ENCODE peak calls at places on chromosomes 16 and 17, in nine cellular contexts. X, K, N, U, V, Q, D, G and Y are unnamed samples.

GRCh38 chr16:59971264-59971663 is 1237.1 kb upstream of the GOT2 start:
- DNase-seq in N (no peak), Q (no peak), V (no peak), G (no peak), D (no peak), U (no peak), K (no peak), X (no peak), Y (no peak)

GRCh38 chr16:72997141-72997542 is 50.8 kb downstream of the ZFHX3 start:
- DNase-seq in X (no peak), Q (no peak), K (no peak), G (no peak), U (no peak), N (no peak), V (peak; percentile 61), D (no peak), Y (no peak)

GRCh38 chr16:89013692-89014455 is 36.9 kb upstream of the CBFA2T3 start:
- DNase-seq in V (no peak), K (no peak), U (no peak), Q (no peak), X (no peak), D (no peak), N (no peak), G (no peak), Y (no peak)

GRCh38 chr17:8285270-8286181 is 2.9 kb upstream of the RANGRF start:
- DNase-seq in K (no peak), X (no peak), G (no peak), N (no peak), Q (no peak), D (peak; percentile 25), U (no peak), V (no peak), Y (no peak)

GRCh38 chr17:8187517-8188407 is 2.2 kb downstream of the BORCS6 start:
- DNase-seq in V (peak; percentile 100), U (peak; percentile 79), G (peak; percentile 96), D (peak; percentile 93), X (peak; percentile 98), K (peak; percentile 82), Q (peak; percentile 93), N (peak; percentile 75), Y (peak; percentile 86)

GRCh38 chr16:10827691-10828341 is 9.2 kb upstream of the TVP23A start:
- DNase-seq in K (no peak), V (peak; percentile 56), U (no peak), Q (no peak), G (peak; percentile 81), X (no peak), D (no peak), N (no peak), Y (no peak)

GRCh38 chr16:51815527-51815926 is 664.5 kb upstream of the SALL1 start:
- DNase-seq in G (no peak), V (no peak), U (no peak), X (no peak), K (no peak), D (no peak), N (peak; percentile 14), Q (no peak), Y (no peak)

GRCh38 chr17:79813826-79814623 is 17.1 kb upstream of the CBX8 start:
- DNase-seq in D (no peak), X (no peak), N (no peak), G (no peak), Q (no peak), V (no peak), K (no peak), U (no peak), Y (no peak)

GRCh38 chr17:36534117-36534880 is at the start of gene MYO19:
- DNase-seq in K (peak; percentile 54), X (peak; percentile 72), V (peak; percentile 59), D (peak; percentile 66), U (no peak), G (peak; percentile 72), Q (peak; percentile 89), N (peak; percentile 51), Y (peak; percentile 71)

GRCh38 chr17:42553866-42554249 is 1.1 kb downstream of the HSD17B1 start:
- DNase-seq in K (no peak), G (no peak), X (no peak), D (no peak), N (no peak), Q (peak; percentile 26), U (no peak), V (no peak), Y (no peak)

GRCh38 chr17:29645516-29646051 is 22.9 kb upstream of the CORO6 start:
- DNase-seq in D (no peak), Q (no peak), N (no peak), G (no peak), K (no peak), V (peak; percentile 92), X (no peak), U (no peak), Y (no peak)

GRCh38 chr16:89815639-89816348 is 653 bp downstream of the FANCA start:
- DNase-seq in Q (no peak), X (no peak), K (no peak), N (no peak), G (no peak), D (peak; percentile 54), U (no peak), V (no peak), Y (no peak)

GRCh38 chr16:12318661-12319463 is 342.3 kb downstream of the SNX29 start:
- DNase-seq in X (no peak), G (peak; percentile 15), K (no peak), N (no peak), D (no peak), Q (no peak), U (no peak), V (no peak), Y (no peak)

GRCh38 chr17:2275722-2276121 is 27.9 kb downstream of the SMG6 start:
- DNase-seq in V (no peak), U (no peak), Q (no peak), X (no peak), D (no peak), K (no peak), N (no peak), G (no peak), Y (no peak)

GRCh38 chr16:66512589-66513404 is 37.1 kb downstream of the TK2 start:
- DNase-seq in G (peak; percentile 58), X (no peak), N (no peak), Q (no peak), D (no peak), U (no peak), K (no peak), V (peak; percentile 79), Y (no peak)

GRCh38 chr16:49712567-49712966 is 143.3 kb downstream of the ZNF423 start:
- DNase-seq in G (no peak), Q (no peak), D (no peak), X (no peak), V (no peak), U (no peak), K (no peak), N (no peak), Y (no peak)

GRCh38 chr16:85372627-85373372 is 240.3 kb upstream of the GSE1 start:
- DNase-seq in V (peak; percentile 60), D (no peak), G (peak; percentile 84), U (no peak), N (no peak), Q (no peak), K (no peak), X (no peak), Y (no peak)

GRCh38 chr16:87057291-87057881 is 259.8 kb downstream of the C16orf95 start:
- DNase-seq in Q (no peak), U (no peak), V (peak; percentile 35), G (no peak), D (no peak), N (no peak), K (no peak), X (no peak), Y (no peak)

GRCh38 chr17:30526401-30526800 is 49.2 kb downstream of the GOSR1 start:
- DNase-seq in D (no peak), V (no peak), G (no peak), Q (no peak), K (no peak), X (no peak), N (no peak), U (no peak), Y (no peak)

GRCh38 chr16:50215680-50216079 is 50.7 kb upstream of the ADCY7 start:
- DNase-seq in V (no peak), X (no peak), D (no peak), G (no peak), Q (no peak), N (no peak), K (no peak), U (no peak), Y (no peak)

GRCh38 chr16:79658301-79659001 is 57.9 kb upstream of the MAF start:
- DNase-seq in G (peak; percentile 89), V (peak; percentile 83), X (no peak), U (no peak), D (no peak), Q (no peak), N (no peak), K (no peak), Y (no peak)

GRCh38 chr17:27430882-27431491 is 25.3 kb upstream of the KSR1 start:
- DNase-seq in V (peak; percentile 53), G (peak; percentile 64), K (no peak), U (no peak), N (peak; percentile 14), Q (no peak), D (peak; percentile 11), X (peak; percentile 15), Y (peak; percentile 13)

GRCh38 chr16:85556456-85557082 is 56.6 kb upstream of the GSE1 start:
- DNase-seq in U (no peak), N (peak; percentile 45), V (no peak), D (peak; percentile 69), K (no peak), X (no peak), Q (peak; percentile 63), G (peak; percentile 63), Y (no peak)

GRCh38 chr17:8557176-8557806 is 73.2 kb downstream of the MYH10 start:
- DNase-seq in X (no peak), D (no peak), N (no peak), U (no peak), G (no peak), K (no peak), V (peak; percentile 38), Q (no peak), Y (no peak)

GRCh38 chr17:77666480-77666879 is 292.0 kb upstream of the TNRC6C start:
- DNase-seq in D (no peak), N (no peak), Q (no peak), G (no peak), X (no peak), K (no peak), V (no peak), U (no peak), Y (no peak)

GRCh38 chr16:63789603-63790002 is 1332.3 kb downstream of the CDH11 start:
- DNase-seq in Q (no peak), G (no peak), V (peak; percentile 2), D (peak; percentile 1), X (no peak), U (no peak), K (no peak), N (no peak), Y (no peak)

GRCh38 chr16:76956394-76956793 is 234.6 kb upstream of the MON1B start:
- DNase-seq in D (no peak), V (peak; percentile 6), X (no peak), K (no peak), G (no peak), N (no peak), U (no peak), Q (no peak), Y (no peak)

GRCh38 chr17:5793899-5794298 is 209.6 kb upstream of the NLRP1 start:
- DNase-seq in G (peak; percentile 58), N (no peak), U (no peak), X (no peak), K (no peak), V (peak; percentile 54), Q (no peak), D (no peak), Y (no peak)

GRCh38 chr16:76265434-76266045 is 11.7 kb upstream of the CNTNAP4 start:
- DNase-seq in V (peak; percentile 1), G (peak; percentile 35), D (peak; percentile 48), X (no peak), N (peak; percentile 46), U (no peak), K (no peak), Q (peak; percentile 15), Y (peak; percentile 16)